ENCODE peak calls at places on chromosomes 16 and 17, in nine cellular contexts. V, H, T, C, I, A, D, Q and E are unnamed samples.
A peak's percentile ranks its signal among the peaks of the same experiment; 100 is the strongest.

GRCh38 chr17:2710804-2711607 is 558 bp downstream of the CLUH start:
- DNase-seq in V (no peak), H (peak; percentile 68), T (peak; percentile 19), C (no peak), I (no peak), A (no peak), D (no peak), Q (peak; percentile 41), E (no peak)

GRCh38 chr16:58306327-58306726 is 11.5 kb upstream of the PRSS54 start:
- DNase-seq in V (no peak), H (peak; percentile 48), T (peak; percentile 30), C (peak; percentile 56), I (no peak), A (no peak), D (peak; percentile 26), Q (peak; percentile 60), E (no peak)

GRCh38 chr17:33125552-33125950 is 133.9 kb downstream of the SPACA3 start:
- DNase-seq in V (no peak), H (no peak), T (no peak), C (no peak), I (no peak), A (no peak), D (no peak), Q (no peak), E (no peak)

GRCh38 chr17:81536299-81537290 is 8.4 kb downstream of the FSCN2 start:
- DNase-seq in V (no peak), H (peak; percentile 65), T (no peak), C (peak; percentile 59), I (no peak), A (no peak), D (no peak), Q (no peak), E (no peak)

GRCh38 chr16:72203401-72203800 is 31.4 kb upstream of the PMFBP1 start:
- DNase-seq in V (no peak), H (no peak), T (peak; percentile 83), C (no peak), I (peak; percentile 49), A (no peak), D (no peak), Q (peak; percentile 9), E (no peak)

GRCh38 chr16:709651-710499 is 4.3 kb upstream of the FBXL16 start:
- DNase-seq in V (no peak), H (peak; percentile 79), T (no peak), C (no peak), I (no peak), A (no peak), D (no peak), Q (no peak), E (no peak)

GRCh38 chr16:73125860-73126259 is 77.9 kb upstream of the ZFHX3 start:
- DNase-seq in V (no peak), H (no peak), T (peak; percentile 34), C (no peak), I (no peak), A (no peak), D (no peak), Q (no peak), E (no peak)

GRCh38 chr16:47139561-47140185 is 4.1 kb downstream of the NETO2 start:
- DNase-seq in V (no peak), H (no peak), T (no peak), C (no peak), I (no peak), A (no peak), D (no peak), Q (no peak), E (no peak)

GRCh38 chr17:76923491-76923890 is 55.3 kb downstream of the MGAT5B start:
- DNase-seq in V (no peak), H (no peak), T (no peak), C (no peak), I (no peak), A (no peak), D (no peak), Q (no peak), E (no peak)

GRCh38 chr17:81515530-81516041 is 3.0 kb upstream of the ACTG1 start:
- DNase-seq in V (no peak), H (no peak), T (no peak), C (no peak), I (no peak), A (peak; percentile 90), D (no peak), Q (no peak), E (no peak)

GRCh38 chr17:20217677-20218076 is 208.5 kb downstream of the SPECC1 start:
- DNase-seq in V (no peak), H (no peak), T (no peak), C (no peak), I (no peak), A (no peak), D (no peak), Q (no peak), E (no peak)

GRCh38 chr17:4519361-4519788 is 20.7 kb downstream of the SPNS2 start:
- DNase-seq in V (peak; percentile 47), H (no peak), T (peak; percentile 73), C (peak; percentile 89), I (no peak), A (peak; percentile 89), D (no peak), Q (no peak), E (no peak)

GRCh38 chr17:57707892-57708291 is 37.2 kb downstream of the CCDC182 start:
- DNase-seq in V (no peak), H (peak; percentile 73), T (no peak), C (no peak), I (no peak), A (no peak), D (no peak), Q (no peak), E (peak; percentile 67)

GRCh38 chr16:89701425-89702406 is at the start of gene SPATA2L:
- DNase-seq in V (peak; percentile 96), H (peak; percentile 98), T (peak; percentile 71), C (peak; percentile 98), I (peak; percentile 73), A (peak; percentile 98), D (peak; percentile 95), Q (peak; percentile 98), E (no peak)

GRCh38 chr16:20568404-20568803 is 7.8 kb downstream of the ACSM2B start:
- DNase-seq in V (no peak), H (no peak), T (no peak), C (no peak), I (no peak), A (no peak), D (no peak), Q (no peak), E (no peak)

GRCh38 chr17:10768766-10769383 is 35.0 kb downstream of the TMEM238L start:
- DNase-seq in V (no peak), H (no peak), T (no peak), C (no peak), I (no peak), A (no peak), D (no peak), Q (no peak), E (no peak)

GRCh38 chr17:80868022-80868609 is 123.5 kb upstream of the CHMP6 start:
- DNase-seq in V (no peak), H (no peak), T (no peak), C (no peak), I (no peak), A (peak; percentile 14), D (no peak), Q (no peak), E (no peak)

GRCh38 chr16:83475108-83475507 is 332.7 kb upstream of the HSBP1 start:
- DNase-seq in V (no peak), H (no peak), T (no peak), C (no peak), I (no peak), A (no peak), D (no peak), Q (no peak), E (peak; percentile 67)

DNA sequence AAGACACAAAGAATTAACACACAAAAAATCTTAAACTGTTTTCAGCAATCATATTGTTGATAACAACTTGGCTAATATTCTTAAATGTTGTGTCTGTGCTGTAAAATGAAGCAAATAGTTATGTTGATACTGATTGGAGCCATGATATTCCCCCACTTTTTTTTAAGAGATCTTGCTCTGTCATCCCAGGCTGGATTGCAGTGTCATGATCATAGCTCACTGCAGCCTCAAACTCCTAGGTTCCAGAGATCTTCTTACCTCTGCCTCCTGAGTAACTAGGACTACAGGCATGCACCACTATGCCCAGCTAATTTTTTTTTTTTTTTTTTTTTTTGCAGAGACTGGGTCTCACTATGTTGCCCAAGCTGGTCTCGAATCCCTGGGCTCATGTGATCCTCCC is 26.0 kb downstream of the BBS2 start:
- DNase-seq in V (no peak), H (no peak), T (no peak), C (no peak), I (no peak), A (no peak), D (no peak), Q (no peak), E (no peak)
- TF ChIP-seq CTCF in V (no peak), H (no peak), T (no peak), C (no peak), I (no peak), A (no peak), D (no peak), Q (no peak), E (no peak)

GRCh38 chr17:32007463-32008298 is 498 bp downstream of the LRRC37B start:
- DNase-seq in V (peak; percentile 29), H (peak; percentile 66), T (peak; percentile 48), C (no peak), I (no peak), A (no peak), D (no peak), Q (peak; percentile 28), E (no peak)
- TF ChIP-seq POLR2AphosphoS5 in V (no peak), H (no peak), T (no peak), C (no peak), I (no peak), A (no peak), D (no peak), Q (no peak), E (no peak)

DNA sequence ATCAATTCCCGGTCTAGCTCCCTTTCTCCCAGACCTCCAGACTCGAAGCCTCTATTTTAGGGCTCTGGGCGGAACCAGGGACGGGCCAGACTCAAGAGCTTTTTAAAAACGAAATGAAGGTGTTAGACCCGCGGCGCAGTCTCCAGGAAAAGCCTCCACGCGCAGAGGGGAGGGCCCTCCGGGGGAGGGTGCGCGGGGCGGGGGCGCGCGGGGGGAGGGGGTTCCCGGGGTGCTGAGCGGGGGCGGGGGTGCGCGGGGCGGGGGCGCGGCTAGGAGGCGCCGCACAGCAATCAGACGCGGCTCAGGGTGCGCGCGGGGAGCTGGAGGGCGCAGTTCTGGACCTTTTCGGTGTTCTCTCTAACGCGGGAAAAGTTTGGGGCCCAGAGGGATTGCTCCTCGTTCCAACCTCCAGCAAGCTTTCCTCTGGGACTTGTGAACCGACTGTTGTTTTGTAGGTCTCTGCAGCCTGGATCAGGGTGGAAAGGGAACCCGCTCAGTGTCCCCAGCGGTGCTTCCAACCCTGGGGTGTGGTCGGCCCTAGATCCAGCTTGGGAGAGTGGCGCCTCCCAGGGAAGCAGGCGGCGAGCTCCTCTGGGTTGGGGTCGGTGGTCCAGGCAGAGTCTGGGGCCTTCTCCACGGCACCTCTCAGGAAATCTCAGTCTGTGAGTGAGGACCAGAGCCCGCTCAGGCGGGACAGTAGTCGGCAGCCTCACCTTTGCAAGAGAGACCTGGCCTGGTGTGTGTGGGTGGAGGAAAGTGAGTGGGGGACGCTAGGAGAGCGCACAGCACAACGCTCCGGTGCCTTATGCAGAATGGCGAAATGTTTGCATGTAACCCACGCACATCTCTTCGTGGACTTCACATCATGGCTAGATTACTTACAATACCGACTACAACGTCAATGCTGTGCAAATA is 2.0 kb downstream of the AHSP start:
- DNase-seq in V (no peak), H (peak; percentile 60), T (no peak), C (no peak), I (no peak), A (no peak), D (no peak), Q (no peak), E (no peak)
- H3K4me3 ChIP-seq in V (peak overlapping the region; percentile 31), H (peak overlapping the region; percentile 76), T (no peak overlapping the region), C (peak overlapping the region; percentile 47), I (no peak overlapping the region), A (peak overlapping the region; percentile 37), D (no peak overlapping the region), Q (peak overlapping the region; percentile 26), E (peak overlapping the region; percentile 43)

GRCh38 chr17:43170140-43170765 is 761 bp upstream of the NBR1 start:
- DNase-seq in V (peak; percentile 94), H (peak; percentile 99), T (peak; percentile 95), C (peak; percentile 91), I (peak; percentile 85), A (peak; percentile 94), D (peak; percentile 96), Q (peak; percentile 94), E (no peak)
- TF ChIP-seq CTCF in V (no peak), H (no peak), T (no peak), C (no peak), I (no peak), A (no peak), D (no peak), Q (no peak), E (no peak)